ENCODE peak calls at places on chromosomes 13 and 19, in five cellular contexts. Q is PC-3; A is left ventricle myocardium inferior; Z is WERI-Rb-1; R is effector memory CD4-positive, alpha-beta T cell. J is an unnamed sample.
A peak's percentile ranks its signal among the peaks of the same experiment; 100 is the strongest.

GRCh38 chr13:23141964-23142363 is 38.8 kb upstream of the SGCG start:
- DNase-seq in Q (no peak), A (no peak), R (no peak), Z (no peak), J (no peak)

GRCh38 chr13:105442941-105443340 is 1092.5 kb downstream of the EFNB2 start:
- DNase-seq in Z (no peak), R (no peak), A (no peak), Q (peak; percentile 95), J (peak; percentile 96)

GRCh38 chr19:13463296-13463695 is 43.0 kb downstream of the CACNA1A start:
- DNase-seq in R (no peak), A (no peak), Q (peak; percentile 50), Z (no peak), J (peak; percentile 82)

GRCh38 chr19:37217533-37217854 is 520 bp upstream of the ZNF383 start:
- DNase-seq in Q (no peak), Z (no peak), A (no peak), R (no peak), J (no peak)

GRCh38 chr13:44868397-44868796 is 120.9 kb downstream of the NUFIP1 start:
- DNase-seq in A (no peak), Q (no peak), R (no peak), Z (no peak), J (no peak)

GRCh38 chr19:54158812-54159351 is 639 bp downstream of the LENG1 start:
- DNase-seq in Q (peak; percentile 36), R (no peak), A (no peak), Z (no peak), J (peak; percentile 33)

GRCh38 chr13:70043685-70044084 is 63.9 kb upstream of the ATXN8OS start:
- DNase-seq in A (no peak), Q (peak; percentile 8), R (no peak), Z (no peak), J (no peak)

GRCh38 chr19:52492991-52493470 is 34.4 kb upstream of the ZNF808 start:
- DNase-seq in Q (no peak), R (no peak), Z (no peak), A (peak; percentile 15), J (no peak)

GRCh38 chr13:109698779-109699178 is 87.6 kb downstream of the IRS2 start:
- DNase-seq in A (no peak), Z (no peak), R (no peak), Q (peak; percentile 41), J (no peak)

GRCh38 chr19:41353466-41354342 is at the start of gene TGFB1:
- DNase-seq in A (peak; percentile 89), Q (peak; percentile 77), Z (peak; percentile 88), R (peak; percentile 92), J (peak; percentile 95)

GRCh38 chr19:48711106-48711662 is 8.3 kb downstream of the MAMSTR start:
- DNase-seq in Q (no peak), R (no peak), A (no peak), Z (no peak), J (no peak)

GRCh38 chr13:30690282-30691188 is 44.8 kb upstream of the ALOX5AP start:
- DNase-seq in Z (no peak), R (no peak), A (peak; percentile 64), Q (peak; percentile 23), J (peak; percentile 98)

GRCh38 chr13:60671386-60671785 is 274.4 kb downstream of the TDRD3 start:
- DNase-seq in R (no peak), Q (no peak), Z (no peak), A (no peak), J (no peak)

DNA sequence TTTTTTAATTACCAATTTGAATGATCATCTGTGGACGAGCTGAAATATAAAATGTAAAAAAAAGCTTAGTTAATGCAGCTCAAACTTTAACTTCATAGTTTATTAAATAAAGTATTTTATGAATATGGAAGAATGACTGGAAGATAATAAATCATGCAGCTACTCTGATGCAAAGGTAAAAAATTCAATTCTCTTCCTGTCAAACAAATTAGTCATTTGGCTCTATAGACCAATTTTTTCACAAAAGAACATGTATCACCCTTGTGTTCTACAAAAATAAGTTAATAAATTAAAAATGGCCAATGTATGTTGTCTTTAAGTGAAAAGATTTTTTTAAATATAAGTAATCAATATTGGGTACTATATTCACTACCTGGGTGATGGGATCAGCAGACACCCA is 26.2 kb downstream of the EXOSC8 start:
- DNase-seq in R (no peak), Q (peak; percentile 42), Z (no peak), A (no peak), J (no peak)
- H3K36me3 ChIP-seq in R (peaks cover 78% of the 10 kb centered on the region), Q (peaks cover 27% of the 10 kb centered on the region), Z (peaks cover 6% of the 10 kb centered on the region), A (peaks cover 98% of the 10 kb centered on the region), J (peaks cover 95% of the 10 kb centered on the region)

DNA sequence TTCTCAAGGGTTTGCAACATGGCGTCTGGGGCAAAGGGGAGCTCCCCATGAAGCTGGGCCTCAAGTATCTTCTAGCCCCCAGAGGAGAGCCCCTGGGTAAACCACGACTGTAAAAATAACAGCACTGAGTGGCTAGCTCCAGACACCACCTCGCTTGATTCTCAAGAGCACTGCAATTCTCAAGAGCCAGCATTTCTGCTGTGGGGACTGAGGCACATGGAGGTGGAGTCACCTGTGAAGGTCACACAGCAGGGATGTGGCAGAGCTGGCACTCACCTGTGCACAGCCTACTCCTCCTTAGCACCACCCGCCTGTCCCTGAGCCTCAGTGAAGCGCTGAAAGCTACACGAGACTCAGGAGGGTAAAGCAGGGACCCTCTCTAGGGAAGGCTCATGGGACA is 20.7 kb upstream of the CCNP start:
- DNase-seq in Q (no peak), A (no peak), Z (no peak), R (no peak), J (no peak)
- H3K27ac ChIP-seq in Q (no peak overlapping the region), A (no peak overlapping the region), Z (no peak overlapping the region), R (no peak overlapping the region), J (peak overlapping the region; percentile 48)

GRCh38 chr19:50975766-50976165 is 6.4 kb upstream of the KLK6 start:
- DNase-seq in Z (no peak), Q (peak; percentile 98), R (no peak), A (no peak), J (no peak)

GRCh38 chr19:50972795-50973376 is 3.5 kb upstream of the KLK6 start:
- DNase-seq in Q (peak; percentile 94), Z (no peak), A (no peak), R (no peak), J (no peak)

GRCh38 chr19:50978772-50979390 is 4.8 kb downstream of the KLK7 start:
- DNase-seq in Q (peak; percentile 66), R (no peak), A (no peak), Z (no peak), J (no peak)

GRCh38 chr19:50977626-50978025 is 6.1 kb downstream of the KLK7 start:
- DNase-seq in R (no peak), A (no peak), Q (peak; percentile 42), Z (no peak), J (no peak)

DNA sequence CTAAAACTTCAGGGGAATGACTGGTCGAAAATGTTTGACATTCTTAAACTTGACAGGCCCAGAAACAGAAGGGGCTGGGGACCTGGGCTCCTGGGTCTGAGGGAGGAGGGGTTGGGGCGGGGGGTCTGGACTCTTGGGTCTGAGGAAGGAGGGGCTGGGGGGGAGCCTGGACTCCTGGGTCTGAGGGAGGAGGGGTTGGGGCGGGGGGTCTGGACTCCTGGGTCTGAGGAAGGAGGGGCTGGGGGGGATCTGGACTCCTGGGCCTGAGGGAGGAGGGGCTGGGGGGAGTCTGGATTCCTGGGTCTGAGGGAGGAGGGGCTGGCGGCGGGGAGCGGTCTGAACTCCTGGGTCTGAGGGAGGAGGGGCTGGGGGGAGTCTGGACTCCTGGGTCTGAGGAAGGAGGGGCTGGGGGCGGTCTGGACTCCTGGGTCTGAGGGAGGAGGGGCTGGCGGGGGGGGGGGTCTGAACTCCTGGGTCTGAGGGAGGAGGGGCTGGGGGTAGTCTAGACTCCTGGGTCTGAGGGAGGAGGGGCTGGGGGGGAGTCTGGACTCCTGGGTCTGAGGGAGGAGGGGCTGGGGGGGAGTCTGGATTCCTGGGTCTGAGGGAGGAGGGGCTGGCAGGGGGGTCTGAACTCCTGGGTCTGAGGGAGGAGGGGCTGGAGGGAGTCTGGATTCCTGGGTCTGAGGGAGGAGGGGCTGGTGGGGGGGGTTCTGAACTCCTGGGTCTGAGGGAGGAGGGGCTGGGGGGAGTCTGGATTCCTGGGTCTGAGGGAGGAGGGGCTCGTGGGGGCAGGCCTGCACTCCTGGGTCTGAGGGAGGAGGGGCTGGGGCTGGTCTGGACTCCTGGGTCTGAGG is 5.5 kb upstream of the KLK6 start:
- DNase-seq in Z (no peak), Q (no peak), R (no peak), A (no peak), J (no peak)
- H3K36me3 ChIP-seq in Z (no peaks in the 10 kb centered on the region), Q (no peaks in the 10 kb centered on the region), R (no peaks in the 10 kb centered on the region), A (no peaks in the 10 kb centered on the region), J (no peaks in the 10 kb centered on the region)

GRCh38 chr13:76873454-76873853 is 12.8 kb downstream of the KCTD12 start:
- DNase-seq in Q (no peak), R (no peak), Z (no peak), A (no peak), J (no peak)

GRCh38 chr13:76868451-76868850 is 17.8 kb downstream of the KCTD12 start:
- DNase-seq in Z (no peak), R (no peak), Q (no peak), A (no peak), J (no peak)

GRCh38 chr13:76874466-76874865 is 11.7 kb downstream of the KCTD12 start:
- DNase-seq in Z (no peak), R (no peak), Q (no peak), A (no peak), J (no peak)

GRCh38 chr13:76872686-76873085 is 13.5 kb downstream of the KCTD12 start:
- DNase-seq in A (no peak), Z (no peak), R (no peak), Q (no peak), J (no peak)

DNA sequence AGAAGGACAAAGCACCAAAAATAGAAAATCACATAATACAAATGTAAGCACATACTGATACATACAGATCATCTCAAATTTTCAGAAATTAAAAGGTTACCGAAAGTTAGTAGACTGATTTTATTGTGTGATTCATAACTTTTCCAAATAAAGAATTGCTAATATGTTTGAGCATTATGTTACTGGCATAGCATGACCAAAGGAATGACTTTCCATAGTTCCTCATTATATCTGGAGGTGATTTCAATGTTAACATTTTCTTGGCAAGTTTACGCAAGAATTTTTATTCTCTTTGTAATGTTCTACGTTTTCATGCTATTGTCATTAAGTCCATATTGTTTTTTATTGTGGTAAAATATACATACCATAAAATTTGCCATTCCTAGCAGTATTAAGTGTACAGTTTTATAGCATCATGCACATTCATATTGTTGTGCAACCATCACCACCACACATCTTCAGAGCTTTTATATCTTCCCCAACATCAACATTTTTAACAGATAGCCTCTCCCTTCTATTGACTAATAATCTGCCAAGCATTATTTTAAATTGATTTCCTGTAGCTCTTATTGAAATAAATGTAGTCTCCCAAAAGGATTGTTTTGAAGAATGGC is 14.8 kb downstream of the KCTD12 start:
- DNase-seq in R (no peak), Q (peak; percentile 75), Z (no peak), A (no peak), J (no peak)
- H3K27ac ChIP-seq in R (no peak overlapping the region), Q (peak overlapping the region; percentile 70), Z (no peak overlapping the region), A (no peak overlapping the region), J (no peak overlapping the region)

J was measured in cardiac muscle cell.